ENCODE peak calls at places on chromosomes 12 and 14, in ten cellular contexts. One of them, this sample, is unnamed.
A peak's percentile ranks its signal among the peaks of the same experiment; 100 is the strongest.

GRCh38 chr14:91233936-91234790 is 10.3 kb downstream of the GPR68 start:
- DNase-seq in heart left ventricle: no peak
- DNase-seq in tibial nerve: no peak
- DNase-seq in breast epithelium: no peak
- DNase-seq in A549: no peak
- DNase-seq in stomach: no peak
- DNase-seq in lower leg skin: no peak
- DNase-seq in NB4: no peak
- DNase-seq in K562: no peak
- DNase-seq in body of pancreas: no peak
- DNase-seq in this sample: no peak

GRCh38 chr14:95452176-95452889 is 64.1 kb downstream of the SYNE3 start:
- DNase-seq in heart left ventricle: no peak
- DNase-seq in tibial nerve: no peak
- DNase-seq in breast epithelium: no peak
- DNase-seq in A549: peak; percentile 60
- DNase-seq in stomach: no peak
- DNase-seq in lower leg skin: no peak
- DNase-seq in NB4: peak; percentile 40
- DNase-seq in K562: peak; percentile 27
- DNase-seq in body of pancreas: no peak
- DNase-seq in this sample: no peak

GRCh38 chr14:96105921-96106441 is 66.8 kb downstream of the C14orf132 start:
- DNase-seq in heart left ventricle: no peak
- DNase-seq in tibial nerve: no peak
- DNase-seq in breast epithelium: peak; percentile 64
- DNase-seq in A549: no peak
- DNase-seq in stomach: peak; percentile 52
- DNase-seq in lower leg skin: peak; percentile 92
- DNase-seq in NB4: no peak
- DNase-seq in K562: no peak
- DNase-seq in body of pancreas: peak; percentile 38
- DNase-seq in this sample: no peak

GRCh38 chr12:92624236-92624635 is 78.6 kb upstream of the PLEKHG7 start:
- DNase-seq in heart left ventricle: no peak
- DNase-seq in tibial nerve: no peak
- DNase-seq in breast epithelium: no peak
- DNase-seq in A549: peak; percentile 17
- DNase-seq in stomach: no peak
- DNase-seq in lower leg skin: no peak
- DNase-seq in NB4: no peak
- DNase-seq in K562: no peak
- DNase-seq in body of pancreas: no peak
- DNase-seq in this sample: peak; percentile 22

GRCh38 chr12:42507031-42507430 is 82.5 kb downstream of the PRICKLE1 start:
- DNase-seq in heart left ventricle: no peak
- DNase-seq in tibial nerve: no peak
- DNase-seq in breast epithelium: no peak
- DNase-seq in A549: no peak
- DNase-seq in stomach: no peak
- DNase-seq in lower leg skin: no peak
- DNase-seq in NB4: no peak
- DNase-seq in K562: no peak
- DNase-seq in body of pancreas: no peak
- DNase-seq in this sample: no peak

GRCh38 chr14:94059998-94060397 is 21.0 kb downstream of the DDX24 start:
- DNase-seq in heart left ventricle: no peak
- DNase-seq in tibial nerve: no peak
- DNase-seq in breast epithelium: no peak
- DNase-seq in A549: no peak
- DNase-seq in stomach: no peak
- DNase-seq in lower leg skin: no peak
- DNase-seq in NB4: no peak
- DNase-seq in K562: no peak
- DNase-seq in body of pancreas: no peak
- DNase-seq in this sample: no peak

GRCh38 chr12:54277823-54278276 is 2.1 kb downstream of the CBX5 start:
- DNase-seq in heart left ventricle: no peak
- DNase-seq in tibial nerve: no peak
- DNase-seq in breast epithelium: no peak
- DNase-seq in A549: no peak
- DNase-seq in stomach: no peak
- DNase-seq in lower leg skin: no peak
- DNase-seq in NB4: peak; percentile 71
- DNase-seq in K562: no peak
- DNase-seq in body of pancreas: no peak
- DNase-seq in this sample: no peak

GRCh38 chr12:92493816-92494215 is 209.0 kb upstream of the PLEKHG7 start:
- DNase-seq in heart left ventricle: no peak
- DNase-seq in tibial nerve: no peak
- DNase-seq in breast epithelium: no peak
- DNase-seq in A549: no peak
- DNase-seq in stomach: no peak
- DNase-seq in lower leg skin: no peak
- DNase-seq in NB4: no peak
- DNase-seq in K562: no peak
- DNase-seq in body of pancreas: no peak
- DNase-seq in this sample: no peak

GRCh38 chr14:63918411-63918810 is 65.6 kb downstream of the SYNE2 start:
- DNase-seq in heart left ventricle: no peak
- DNase-seq in tibial nerve: no peak
- DNase-seq in breast epithelium: no peak
- DNase-seq in A549: no peak
- DNase-seq in stomach: no peak
- DNase-seq in lower leg skin: no peak
- DNase-seq in NB4: no peak
- DNase-seq in K562: no peak
- DNase-seq in body of pancreas: no peak
- DNase-seq in this sample: no peak

GRCh38 chr12:11953523-11953922 is 117.2 kb upstream of the BCL2L14 start:
- DNase-seq in heart left ventricle: no peak
- DNase-seq in tibial nerve: no peak
- DNase-seq in breast epithelium: no peak
- DNase-seq in A549: no peak
- DNase-seq in stomach: no peak
- DNase-seq in lower leg skin: no peak
- DNase-seq in NB4: no peak
- DNase-seq in K562: no peak
- DNase-seq in body of pancreas: no peak
- DNase-seq in this sample: no peak

GRCh38 chr14:103883263-103883523 is 35.8 kb upstream of the PPP1R13B start:
- DNase-seq in heart left ventricle: no peak
- DNase-seq in tibial nerve: no peak
- DNase-seq in breast epithelium: no peak
- DNase-seq in A549: no peak
- DNase-seq in stomach: no peak
- DNase-seq in lower leg skin: no peak
- DNase-seq in NB4: no peak
- DNase-seq in K562: no peak
- DNase-seq in body of pancreas: no peak
- DNase-seq in this sample: no peak

GRCh38 chr12:80045594-80045993 is 53.7 kb upstream of the OTOGL start:
- DNase-seq in heart left ventricle: no peak
- DNase-seq in tibial nerve: no peak
- DNase-seq in breast epithelium: no peak
- DNase-seq in A549: no peak
- DNase-seq in stomach: no peak
- DNase-seq in lower leg skin: no peak
- DNase-seq in NB4: no peak
- DNase-seq in K562: no peak
- DNase-seq in body of pancreas: no peak
- DNase-seq in this sample: no peak

GRCh38 chr14:105398726-105399440 is 545 bp downstream of the TEX22 start:
- DNase-seq in heart left ventricle: no peak
- DNase-seq in tibial nerve: no peak
- DNase-seq in breast epithelium: no peak
- DNase-seq in A549: no peak
- DNase-seq in stomach: no peak
- DNase-seq in lower leg skin: no peak
- DNase-seq in NB4: peak; percentile 87
- DNase-seq in K562: peak; percentile 54
- DNase-seq in body of pancreas: no peak
- DNase-seq in this sample: no peak

GRCh38 chr14:86166541-86166940 is 636.6 kb downstream of the FLRT2 start:
- DNase-seq in heart left ventricle: no peak
- DNase-seq in tibial nerve: no peak
- DNase-seq in breast epithelium: no peak
- DNase-seq in A549: no peak
- DNase-seq in stomach: no peak
- DNase-seq in lower leg skin: no peak
- DNase-seq in NB4: no peak
- DNase-seq in K562: no peak
- DNase-seq in body of pancreas: no peak
- DNase-seq in this sample: no peak

GRCh38 chr12:92078167-92079053 is 67.2 kb downstream of the BTG1 start:
- DNase-seq in heart left ventricle: no peak
- DNase-seq in tibial nerve: peak; percentile 48
- DNase-seq in breast epithelium: no peak
- DNase-seq in A549: peak; percentile 60
- DNase-seq in stomach: no peak
- DNase-seq in lower leg skin: no peak
- DNase-seq in NB4: peak; percentile 82
- DNase-seq in K562: peak; percentile 62
- DNase-seq in body of pancreas: no peak
- DNase-seq in this sample: no peak

GRCh38 chr12:21662122-21662792 is 4.6 kb upstream of the LDHB start:
- DNase-seq in heart left ventricle: no peak
- DNase-seq in tibial nerve: no peak
- DNase-seq in breast epithelium: no peak
- DNase-seq in A549: no peak
- DNase-seq in stomach: no peak
- DNase-seq in lower leg skin: no peak
- DNase-seq in NB4: no peak
- DNase-seq in K562: no peak
- DNase-seq in body of pancreas: no peak
- DNase-seq in this sample: no peak
- TF ChIP-seq POLR2A in heart left ventricle: no peak
- TF ChIP-seq POLR2A in tibial nerve: no peak
- TF ChIP-seq POLR2A in breast epithelium: no peak
- TF ChIP-seq POLR2A in A549: peak; percentile 46
- TF ChIP-seq POLR2A in stomach: no peak
- TF ChIP-seq POLR2A in lower leg skin: no peak
- TF ChIP-seq POLR2A in NB4: no peak
- TF ChIP-seq POLR2A in K562: no peak
- TF ChIP-seq POLR2A in body of pancreas: no peak
- TF ChIP-seq POLR2A in this sample: no peak

GRCh38 chr12:101051151-101051550 is 158.9 kb downstream of the SLC5A8 start:
- DNase-seq in heart left ventricle: no peak
- DNase-seq in tibial nerve: no peak
- DNase-seq in breast epithelium: no peak
- DNase-seq in A549: no peak
- DNase-seq in stomach: no peak
- DNase-seq in lower leg skin: no peak
- DNase-seq in NB4: no peak
- DNase-seq in K562: no peak
- DNase-seq in body of pancreas: no peak
- DNase-seq in this sample: no peak

GRCh38 chr12:101053203-101053602 is 156.8 kb downstream of the SLC5A8 start:
- DNase-seq in heart left ventricle: no peak
- DNase-seq in tibial nerve: no peak
- DNase-seq in breast epithelium: no peak
- DNase-seq in A549: no peak
- DNase-seq in stomach: no peak
- DNase-seq in lower leg skin: no peak
- DNase-seq in NB4: no peak
- DNase-seq in K562: no peak
- DNase-seq in body of pancreas: no peak
- DNase-seq in this sample: no peak

GRCh38 chr12:101051901-101052550 is 158.0 kb downstream of the SLC5A8 start:
- DNase-seq in heart left ventricle: no peak
- DNase-seq in tibial nerve: no peak
- DNase-seq in breast epithelium: no peak
- DNase-seq in A549: peak; percentile 48
- DNase-seq in stomach: no peak
- DNase-seq in lower leg skin: no peak
- DNase-seq in NB4: no peak
- DNase-seq in K562: no peak
- DNase-seq in body of pancreas: peak; percentile 58
- DNase-seq in this sample: peak; percentile 40

GRCh38 chr12:101050631-101051030 is 159.4 kb downstream of the SLC5A8 start:
- DNase-seq in heart left ventricle: no peak
- DNase-seq in tibial nerve: no peak
- DNase-seq in breast epithelium: no peak
- DNase-seq in A549: no peak
- DNase-seq in stomach: no peak
- DNase-seq in lower leg skin: no peak
- DNase-seq in NB4: no peak
- DNase-seq in K562: no peak
- DNase-seq in body of pancreas: no peak
- DNase-seq in this sample: no peak

DNA sequence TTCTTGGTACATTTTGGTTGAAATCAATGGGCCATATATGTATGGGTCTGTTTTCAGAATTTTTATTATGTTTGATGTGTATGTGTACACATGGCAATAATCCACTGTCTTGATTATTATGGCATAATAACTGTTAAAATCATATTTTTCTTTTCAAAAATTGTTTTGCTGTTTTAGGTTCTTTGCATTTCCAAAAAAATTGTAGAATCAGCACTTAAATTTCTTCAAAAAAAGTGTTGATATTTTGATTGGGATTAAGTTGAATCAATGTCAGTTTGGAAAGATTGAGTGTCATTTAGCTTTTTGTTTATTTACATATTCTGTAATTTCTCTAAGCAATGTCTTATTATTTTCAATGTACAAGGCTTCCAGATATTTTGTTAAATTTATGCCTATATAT is 154.1 kb downstream of the SLC5A8 start:
- DNase-seq in heart left ventricle: no peak
- DNase-seq in tibial nerve: no peak
- DNase-seq in breast epithelium: no peak
- DNase-seq in A549: no peak
- DNase-seq in stomach: no peak
- DNase-seq in lower leg skin: no peak
- DNase-seq in NB4: no peak
- DNase-seq in K562: no peak
- DNase-seq in body of pancreas: no peak
- DNase-seq in this sample: no peak
- TF ChIP-seq POLR2A in heart left ventricle: no peak
- TF ChIP-seq POLR2A in tibial nerve: no peak
- TF ChIP-seq POLR2A in breast epithelium: no peak
- TF ChIP-seq POLR2A in A549: no peak
- TF ChIP-seq POLR2A in stomach: no peak
- TF ChIP-seq POLR2A in lower leg skin: no peak
- TF ChIP-seq POLR2A in NB4: no peak
- TF ChIP-seq POLR2A in K562: no peak
- TF ChIP-seq POLR2A in body of pancreas: no peak
- TF ChIP-seq POLR2A in this sample: no peak

GRCh38 chr12:123713398-123714301 is 1.5 kb downstream of the ATP6V0A2 start:
- DNase-seq in heart left ventricle: no peak
- DNase-seq in tibial nerve: no peak
- DNase-seq in breast epithelium: peak; percentile 14
- DNase-seq in A549: no peak
- DNase-seq in stomach: peak; percentile 37
- DNase-seq in lower leg skin: no peak
- DNase-seq in NB4: peak; percentile 32
- DNase-seq in K562: peak; percentile 65
- DNase-seq in body of pancreas: peak; percentile 49
- DNase-seq in this sample: no peak
- TF ChIP-seq POLR2A in heart left ventricle: no peak
- TF ChIP-seq POLR2A in tibial nerve: no peak
- TF ChIP-seq POLR2A in breast epithelium: no peak
- TF ChIP-seq POLR2A in A549: no peak
- TF ChIP-seq POLR2A in stomach: no peak
- TF ChIP-seq POLR2A in lower leg skin: no peak
- TF ChIP-seq POLR2A in NB4: no peak
- TF ChIP-seq POLR2A in K562: peak; percentile 26
- TF ChIP-seq POLR2A in body of pancreas: no peak
- TF ChIP-seq POLR2A in this sample: no peak

GRCh38 chr14:73759183-73759713 is 45.1 kb upstream of the PNMA1 start:
- DNase-seq in heart left ventricle: peak; percentile 93
- DNase-seq in tibial nerve: no peak
- DNase-seq in breast epithelium: no peak
- DNase-seq in A549: no peak
- DNase-seq in stomach: peak; percentile 64
- DNase-seq in lower leg skin: peak; percentile 94
- DNase-seq in NB4: peak; percentile 75
- DNase-seq in K562: peak; percentile 73
- DNase-seq in body of pancreas: peak; percentile 68
- DNase-seq in this sample: no peak
- TF ChIP-seq POLR2A in heart left ventricle: no peak
- TF ChIP-seq POLR2A in tibial nerve: no peak
- TF ChIP-seq POLR2A in breast epithelium: no peak
- TF ChIP-seq POLR2A in A549: no peak
- TF ChIP-seq POLR2A in stomach: no peak
- TF ChIP-seq POLR2A in lower leg skin: no peak
- TF ChIP-seq POLR2A in NB4: peak; percentile 9
- TF ChIP-seq POLR2A in K562: no peak
- TF ChIP-seq POLR2A in body of pancreas: peak; percentile 9
- TF ChIP-seq POLR2A in this sample: peak; percentile 13